ENCODE peak calls at places on chromosome 6, in four cellular contexts. D, T, M and W are unnamed samples. For H3K4me1 and H3K27me3, the result is how much of the 10 kb centered on the place peaks cover.

GRCh38 chr6:82419859-82420258 is 56.2 kb downstream of the TPBG start:
- DNase-seq in D (no peak), T (no peak), M (no peak), W (no peak)

GRCh38 chr6:169592558-169592957 is 109.3 kb downstream of the WDR27 start:
- DNase-seq in D (peak), T (no peak), M (no peak), W (no peak)

GRCh38 chr6:26019261-26019845 is 56.8 kb downstream of the TRIM38 start:
- DNase-seq in D (no peak), T (no peak), M (no peak), W (no peak)

GRCh38 chr6:24600903-24601302 is 45.1 kb downstream of the KIAA0319 start:
- DNase-seq in D (no peak), T (no peak), M (no peak), W (no peak)

GRCh38 chr6:154766288-154766687 is 33.1 kb downstream of the SCAF8 start:
- DNase-seq in D (no peak), T (no peak), M (no peak), W (no peak)

GRCh38 chr6:119161450-119161849 is 83.0 kb upstream of the FAM184A start:
- DNase-seq in D (no peak), T (no peak), M (no peak), W (no peak)

GRCh38 chr6:712805-713204 is 19.9 kb upstream of the EXOC2 start:
- DNase-seq in D (no peak), T (peak), M (no peak), W (no peak)

GRCh38 chr6:26199773-26200728 is 112.8 kb downstream of the HFE start:
- DNase-seq in D (no peak), T (no peak), M (no peak), W (no peak)

GRCh38 chr6:110999634-111000270 is 17.9 kb downstream of the RPF2 start:
- DNase-seq in D (peak), T (no peak), M (no peak), W (no peak)

GRCh38 chr6:105359419-105360366 is 43.2 kb downstream of the PREP start:
- DNase-seq in D (peak), T (no peak), M (no peak), W (no peak)

GRCh38 chr6:12017263-12017662 is 5.2 kb downstream of the HIVEP1 start:
- DNase-seq in D (no peak), T (no peak), M (no peak), W (no peak)

GRCh38 chr6:55293116-55293515 is 34.2 kb upstream of the GFRAL start:
- DNase-seq in D (no peak), T (no peak), M (no peak), W (no peak)

GRCh38 chr6:14763139-14763538 is 482.7 kb upstream of the JARID2 start:
- DNase-seq in D (peak), T (no peak), M (no peak), W (no peak)

GRCh38 chr6:167577891-167578361 is 248.8 kb upstream of the AFDN start:
- DNase-seq in D (no peak), T (no peak), M (no peak), W (peak)

GRCh38 chr6:99868074-99868702 is 125.8 kb downstream of the MCHR2 start:
- DNase-seq in D (peak), T (peak), M (peak), W (peak)

GRCh38 chr6:138493413-138493812 is 5.9 kb downstream of the NHSL1 start:
- DNase-seq in D (peak), T (peak), M (no peak), W (no peak)

GRCh38 chr6:31737315-31738047 is 1.2 kb upstream of the CLIC1 start:
- DNase-seq in D (no peak), T (no peak), M (no peak), W (no peak)

GRCh38 chr6:161748535-161749386 is 474.9 kb upstream of the AGPAT4 start:
- DNase-seq in D (no peak), T (peak), M (no peak), W (peak)

GRCh38 chr6:33286946-33287914 is 1.8 kb downstream of the WDR46 start:
- DNase-seq in D (no peak), T (no peak), M (no peak), W (no peak)

GRCh38 chr6:20605581-20605980 is 71.3 kb downstream of the CDKAL1 start:
- DNase-seq in D (peak), T (no peak), M (no peak), W (no peak)

GRCh38 chr6:113642714-113643442 is 214.3 kb upstream of the MARCKS start:
- DNase-seq in D (no peak), T (peak), M (no peak), W (peak)

DNA sequence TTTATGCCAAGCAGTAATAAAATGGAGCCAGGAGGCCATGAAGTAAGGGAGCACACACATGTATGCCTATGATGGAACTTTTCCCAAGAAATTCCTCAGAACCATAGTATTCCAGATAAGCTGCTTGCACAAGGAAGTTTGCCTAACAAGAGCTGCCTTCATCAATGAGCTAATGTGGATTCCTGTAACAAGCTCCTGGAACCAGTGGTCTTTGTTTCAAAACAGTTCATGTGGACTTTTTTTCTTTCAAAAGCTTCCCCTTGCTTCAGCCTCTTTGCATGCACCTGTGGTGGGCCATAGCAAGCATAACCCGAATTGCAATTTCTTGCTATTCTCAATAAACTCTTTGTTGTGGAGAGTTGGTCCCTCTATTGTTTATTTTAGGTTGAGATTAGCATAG is 359.6 kb downstream of the UTRN start:
- DNase-seq in D (peak), T (no peak), M (no peak), W (no peak)
- H3K27ac ChIP-seq in D (no peak), T (peak), M (no peak), W (no peak)

DNA sequence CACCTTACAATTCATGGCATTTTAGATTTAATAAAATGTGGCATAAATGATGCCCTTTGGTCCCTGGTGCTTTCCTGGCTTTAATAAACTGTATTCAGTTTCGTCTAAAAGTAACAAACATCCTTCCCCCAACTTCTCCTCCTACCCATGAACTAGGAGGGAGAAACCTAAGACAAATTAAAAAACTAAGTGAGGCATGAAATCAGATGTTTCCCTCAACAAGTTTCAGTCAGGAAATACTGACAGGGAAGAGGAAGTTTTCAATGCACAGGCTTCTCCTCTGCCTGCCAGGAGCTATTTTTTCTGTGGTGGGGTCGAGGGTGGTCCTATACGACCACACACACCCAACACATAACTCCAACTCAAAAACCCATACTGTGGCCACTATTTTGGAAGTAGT is 10.0 kb downstream of the HBS1L start:
- DNase-seq in D (no peak), T (no peak), M (no peak), W (no peak)
- H3K4me1 ChIP-seq in D (under half), T (under half), M (under half), W (under half)

GRCh38 chr6:28732052-28732451 is 191.7 kb downstream of the TRIM27 start:
- DNase-seq in D (no peak), T (no peak), M (no peak), W (no peak)

GRCh38 chr6:28734443-28734959 is 189.3 kb downstream of the TRIM27 start:
- DNase-seq in D (no peak), T (no peak), M (no peak), W (no peak)

GRCh38 chr6:28737750-28738395 is 185.9 kb downstream of the TRIM27 start:
- DNase-seq in D (no peak), T (no peak), M (no peak), W (no peak)

GRCh38 chr6:28738396-28738765 is 185.4 kb downstream of the TRIM27 start:
- DNase-seq in D (no peak), T (no peak), M (no peak), W (no peak)

DNA sequence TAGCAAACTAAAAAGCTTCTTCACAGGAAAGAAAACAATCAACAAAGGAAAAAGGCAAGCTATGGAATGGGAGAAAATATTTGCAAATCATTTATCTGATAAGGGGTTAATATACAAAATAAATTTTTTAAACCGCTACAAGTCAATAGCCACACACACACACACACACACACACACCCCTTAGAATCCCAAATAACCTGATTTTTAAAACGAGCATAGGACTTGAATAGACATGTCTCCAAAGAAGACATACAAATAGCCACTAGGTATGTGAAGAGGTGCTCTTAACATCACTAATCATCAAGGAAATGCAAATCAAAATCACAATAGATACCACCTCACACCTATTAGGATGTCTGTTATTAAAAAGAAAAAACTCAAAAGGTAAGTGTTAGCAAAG is 187.7 kb downstream of the TRIM27 start:
- DNase-seq in D (no peak), T (no peak), M (no peak), W (no peak)
- H3K27me3 ChIP-seq in D (under half), T (half or more), M (under half), W (under half)

DNA sequence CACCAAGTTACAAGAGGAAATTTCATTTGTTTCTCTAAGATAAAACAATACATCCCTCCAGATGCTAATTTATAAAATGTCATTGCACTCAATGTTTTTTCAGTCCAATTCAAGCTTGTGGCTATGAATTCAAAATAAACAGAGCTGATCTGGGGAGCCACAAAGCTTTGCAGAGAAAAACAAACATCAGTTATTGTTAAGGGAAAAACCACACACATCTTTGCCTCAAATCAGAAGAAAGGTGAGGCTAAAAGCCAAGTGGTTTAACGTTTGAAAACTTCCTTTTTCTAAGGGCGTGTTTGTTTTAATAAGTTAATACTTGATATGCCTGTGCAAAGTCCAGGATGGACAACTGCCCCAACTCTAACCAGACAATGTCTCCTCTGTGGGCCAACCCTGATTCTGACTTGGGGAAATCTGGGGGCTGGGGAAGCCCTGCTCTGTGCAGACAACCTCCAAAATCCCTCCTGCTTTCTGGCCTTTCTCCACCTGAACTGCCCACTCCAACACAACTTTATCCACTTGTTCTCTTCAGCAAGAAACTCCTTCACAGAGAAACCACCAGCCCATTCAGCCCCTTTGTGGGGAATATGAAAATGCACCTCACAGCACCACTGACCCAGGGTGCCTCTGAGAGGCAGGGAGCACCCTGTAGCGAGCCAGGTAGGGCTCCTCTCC is 44.6 kb upstream of the NT5E start:
- DNase-seq in D (peak), T (peak), M (no peak), W (peak)
- H3K27ac ChIP-seq in D (peak), T (peak), M (no peak), W (peak)

GRCh38 chr6:159103396-159104162 is 58.8 kb upstream of the TAGAP start:
- DNase-seq in D (no peak), T (no peak), M (no peak), W (no peak)
- H3K4me1 ChIP-seq in D (under half), T (under half), M (under half), W (under half)

DNA sequence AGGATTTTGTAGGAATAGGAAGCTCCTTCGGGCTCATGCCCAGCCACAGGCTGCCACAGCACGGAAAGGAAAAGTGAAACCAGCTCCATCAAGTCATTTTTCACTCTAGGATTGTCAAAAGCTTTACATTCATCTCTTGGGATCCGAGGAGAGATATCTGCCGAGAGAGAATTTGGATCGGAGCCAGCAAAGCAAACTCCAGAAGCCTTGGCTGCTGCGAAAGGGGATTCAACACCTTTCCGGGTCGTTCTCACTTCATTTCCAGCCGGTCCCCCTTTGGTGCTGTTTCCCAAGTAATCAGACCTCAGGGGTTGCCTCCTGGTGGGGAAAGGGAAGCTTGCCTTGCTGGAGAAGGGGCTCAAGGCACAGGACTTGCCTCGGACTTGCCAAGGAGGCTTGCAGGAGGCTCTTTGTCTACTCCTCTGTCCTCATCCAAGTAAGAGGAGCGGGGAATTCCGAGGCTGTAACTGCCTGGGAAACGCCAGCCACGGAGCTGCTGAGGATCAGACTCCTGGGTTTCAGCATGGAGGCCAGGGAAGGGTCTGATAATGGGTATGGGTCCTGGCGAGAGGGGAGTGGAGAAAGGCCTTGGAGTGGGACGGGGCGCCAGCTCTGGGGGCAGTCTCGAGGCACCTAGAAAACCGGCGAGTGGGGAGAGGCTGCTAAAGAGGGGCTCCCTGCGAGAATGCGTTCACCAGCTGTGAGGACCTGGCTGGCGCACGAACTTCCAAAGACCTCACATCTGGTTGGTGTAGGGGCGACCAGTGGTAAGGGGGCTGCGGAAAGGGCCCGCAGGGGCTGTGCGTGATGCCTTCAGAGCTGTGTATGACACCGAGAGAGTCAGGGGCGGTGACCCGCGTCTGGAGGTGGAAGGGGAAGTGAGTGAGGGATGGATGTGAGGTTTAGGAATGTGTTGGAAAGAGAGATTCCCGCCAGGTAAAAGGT is 702 bp downstream of the ETV7 start:
- DNase-seq in D (peak), T (peak), M (no peak), W (peak)
- H3K27me3 ChIP-seq in D (under half), T (under half), M (under half), W (under half)

GRCh38 chr6:35484921-35485392 is 11.9 kb downstream of the TEAD3 start:
- DNase-seq in D (no peak), T (no peak), M (no peak), W (no peak)
- H3K27ac ChIP-seq in D (peak), T (no peak), M (no peak), W (peak)

DNA sequence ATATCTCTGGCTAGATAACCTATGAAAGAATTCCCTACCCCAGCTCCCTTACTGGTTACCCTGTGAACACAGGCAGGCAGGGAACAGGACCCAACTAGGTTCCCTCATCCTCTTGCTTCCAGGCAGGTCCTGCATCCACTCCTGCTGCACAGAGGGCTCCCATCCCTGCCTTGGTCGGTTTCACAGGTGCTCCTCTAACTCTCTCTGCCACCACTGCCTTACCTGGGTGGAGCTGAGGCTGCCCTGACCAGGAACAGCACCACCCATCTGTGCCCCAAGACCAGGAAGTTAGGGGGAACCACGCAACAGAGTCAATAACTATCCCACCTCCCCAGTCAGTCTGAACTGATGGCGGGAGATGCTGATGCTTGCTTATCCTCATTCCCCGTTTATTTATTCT is 37.0 kb upstream of the HLA-A start:
- DNase-seq in D (no peak), T (no peak), M (no peak), W (no peak)
- H3K4me1 ChIP-seq in D (under half), T (under half), M (under half), W (under half)

GRCh38 chr6:151494235-151494950 is 576 bp downstream of the CCDC170 start:
- DNase-seq in D (peak), T (no peak), M (peak), W (no peak)

GRCh38 chr6:151495380-151495779 is 1.6 kb downstream of the CCDC170 start:
- DNase-seq in D (no peak), T (no peak), M (no peak), W (no peak)

GRCh38 chr6:151502499-151502898 is 8.7 kb downstream of the CCDC170 start:
- DNase-seq in D (peak), T (no peak), M (no peak), W (no peak)

GRCh38 chr6:151501511-151502136 is 7.8 kb downstream of the CCDC170 start:
- DNase-seq in D (no peak), T (no peak), M (no peak), W (no peak)

GRCh38 chr6:151497935-151498726 is 4.3 kb downstream of the CCDC170 start:
- DNase-seq in D (no peak), T (no peak), M (no peak), W (no peak)
- H3K27me3 ChIP-seq in D (under half), T (under half), M (under half), W (under half)

GRCh38 chr6:57221936-57222683 is at the start of gene RAB23:
- DNase-seq in D (peak), T (peak), M (peak), W (peak)

GRCh38 chr6:57221191-57221935 is 744 bp downstream of the RAB23 start:
- DNase-seq in D (peak), T (peak), M (peak), W (peak)

GRCh38 chr6:57220083-57220703 is 1.9 kb downstream of the RAB23 start:
- DNase-seq in D (no peak), T (no peak), M (no peak), W (no peak)

GRCh38 chr6:57224769-57225515 is 2.8 kb upstream of the RAB23 start:
- DNase-seq in D (peak), T (no peak), M (no peak), W (no peak)

GRCh38 chr6:57222684-57223077 is 574 bp upstream of the RAB23 start:
- DNase-seq in D (no peak), T (no peak), M (no peak), W (no peak)
- H3K27ac ChIP-seq in D (peak), T (peak), M (no peak), W (peak)